ENCODE peak calls at places on chromosomes 11 and 22, in ten cellular contexts. One of them, this sample, is unnamed.

GRCh38 chr11:112459001-112459400 is 198.3 kb upstream of the PLET1 start:
- DNase-seq in H1: no peak
- DNase-seq in fibroblast of lung: peak; percentile 34
- DNase-seq in lower lobe of right lung: no peak
- DNase-seq in colonic mucosa: no peak
- DNase-seq in heart left ventricle: no peak
- DNase-seq in prostate gland: no peak
- DNase-seq in neural progenitor cell: no peak
- DNase-seq in stomach: no peak
- DNase-seq in H9: no peak
- DNase-seq in this sample: no peak

GRCh38 chr11:115242982-115243381 is 261.2 kb downstream of the CADM1 start:
- DNase-seq in lower lobe of right lung: no peak
- DNase-seq in colonic mucosa: no peak
- DNase-seq in neural progenitor cell: no peak
- DNase-seq in fibroblast of lung: no peak
- DNase-seq in prostate gland: no peak
- DNase-seq in stomach: no peak
- DNase-seq in H9: no peak
- DNase-seq in H1: no peak
- DNase-seq in heart left ventricle: no peak
- DNase-seq in this sample: no peak

GRCh38 chr22:46293591-46294260 is 2.9 kb upstream of the GTSE1 start:
- DNase-seq in H1: no peak
- DNase-seq in heart left ventricle: peak; percentile 80
- DNase-seq in H9: no peak
- DNase-seq in prostate gland: no peak
- DNase-seq in fibroblast of lung: peak; percentile 56
- DNase-seq in stomach: no peak
- DNase-seq in colonic mucosa: no peak
- DNase-seq in lower lobe of right lung: peak; percentile 55
- DNase-seq in neural progenitor cell: no peak
- DNase-seq in this sample: peak; percentile 80

GRCh38 chr11:10514210-10514609 is 26.8 kb downstream of the RNF141 start:
- DNase-seq in prostate gland: no peak
- DNase-seq in lower lobe of right lung: no peak
- DNase-seq in colonic mucosa: no peak
- DNase-seq in heart left ventricle: no peak
- DNase-seq in H1: no peak
- DNase-seq in H9: no peak
- DNase-seq in fibroblast of lung: peak; percentile 68
- DNase-seq in stomach: no peak
- DNase-seq in neural progenitor cell: no peak
- DNase-seq in this sample: no peak

GRCh38 chr11:130560000-130560852 is 111.8 kb downstream of the ADAMTS15 start:
- DNase-seq in H1: no peak
- DNase-seq in fibroblast of lung: no peak
- DNase-seq in H9: no peak
- DNase-seq in prostate gland: no peak
- DNase-seq in colonic mucosa: peak; percentile 41
- DNase-seq in heart left ventricle: no peak
- DNase-seq in lower lobe of right lung: no peak
- DNase-seq in stomach: no peak
- DNase-seq in neural progenitor cell: no peak
- DNase-seq in this sample: no peak

GRCh38 chr11:86089659-86090058 is 20.8 kb upstream of the PICALM start:
- DNase-seq in H1: no peak
- DNase-seq in heart left ventricle: no peak
- DNase-seq in H9: no peak
- DNase-seq in neural progenitor cell: no peak
- DNase-seq in fibroblast of lung: peak; percentile 9
- DNase-seq in lower lobe of right lung: no peak
- DNase-seq in colonic mucosa: no peak
- DNase-seq in prostate gland: no peak
- DNase-seq in stomach: no peak
- DNase-seq in this sample: no peak

GRCh38 chr11:125994509-125994908 is 48.7 kb downstream of the VSIG10L2 start:
- DNase-seq in H1: no peak
- DNase-seq in lower lobe of right lung: no peak
- DNase-seq in fibroblast of lung: no peak
- DNase-seq in colonic mucosa: no peak
- DNase-seq in stomach: no peak
- DNase-seq in H9: no peak
- DNase-seq in prostate gland: no peak
- DNase-seq in neural progenitor cell: no peak
- DNase-seq in heart left ventricle: no peak
- DNase-seq in this sample: no peak

GRCh38 chr22:30325065-30325720 is 1.5 kb downstream of the TBC1D10A start:
- DNase-seq in neural progenitor cell: peak; percentile 50
- DNase-seq in heart left ventricle: no peak
- DNase-seq in prostate gland: peak; percentile 76
- DNase-seq in H1: no peak
- DNase-seq in colonic mucosa: peak; percentile 80
- DNase-seq in H9: no peak
- DNase-seq in fibroblast of lung: peak; percentile 74
- DNase-seq in lower lobe of right lung: no peak
- DNase-seq in stomach: peak; percentile 48
- DNase-seq in this sample: peak; percentile 85

GRCh38 chr11:63015521-63016215 is at the start of gene SLC22A8:
- DNase-seq in fibroblast of lung: no peak
- DNase-seq in H9: peak; percentile 58
- DNase-seq in lower lobe of right lung: no peak
- DNase-seq in colonic mucosa: no peak
- DNase-seq in heart left ventricle: no peak
- DNase-seq in prostate gland: no peak
- DNase-seq in H1: no peak
- DNase-seq in stomach: no peak
- DNase-seq in neural progenitor cell: peak; percentile 68
- DNase-seq in this sample: no peak

GRCh38 chr22:49724030-49724892 is 103.4 kb downstream of the BRD1 start:
- DNase-seq in lower lobe of right lung: no peak
- DNase-seq in fibroblast of lung: no peak
- DNase-seq in prostate gland: no peak
- DNase-seq in neural progenitor cell: no peak
- DNase-seq in stomach: no peak
- DNase-seq in H1: peak; percentile 70
- DNase-seq in heart left ventricle: no peak
- DNase-seq in colonic mucosa: no peak
- DNase-seq in H9: no peak
- DNase-seq in this sample: peak; percentile 49

GRCh38 chr11:28834877-28835276 is 726.7 kb downstream of the METTL15 start:
- DNase-seq in prostate gland: no peak
- DNase-seq in lower lobe of right lung: no peak
- DNase-seq in H9: no peak
- DNase-seq in stomach: no peak
- DNase-seq in neural progenitor cell: no peak
- DNase-seq in heart left ventricle: no peak
- DNase-seq in H1: no peak
- DNase-seq in colonic mucosa: no peak
- DNase-seq in fibroblast of lung: peak; percentile 72
- DNase-seq in this sample: no peak

GRCh38 chr11:110613526-110613925 is 98.7 kb downstream of the ARHGAP20 start:
- DNase-seq in neural progenitor cell: no peak
- DNase-seq in heart left ventricle: no peak
- DNase-seq in prostate gland: no peak
- DNase-seq in H9: no peak
- DNase-seq in fibroblast of lung: no peak
- DNase-seq in colonic mucosa: no peak
- DNase-seq in stomach: no peak
- DNase-seq in H1: no peak
- DNase-seq in lower lobe of right lung: no peak
- DNase-seq in this sample: no peak

GRCh38 chr11:122791411-122791810 is 46.9 kb upstream of the CRTAM start:
- DNase-seq in stomach: no peak
- DNase-seq in lower lobe of right lung: no peak
- DNase-seq in colonic mucosa: no peak
- DNase-seq in H9: no peak
- DNase-seq in heart left ventricle: no peak
- DNase-seq in prostate gland: no peak
- DNase-seq in H1: no peak
- DNase-seq in fibroblast of lung: peak; percentile 40
- DNase-seq in neural progenitor cell: no peak
- DNase-seq in this sample: no peak

GRCh38 chr11:7595016-7595869 is 78.1 kb downstream of the CYB5R2 start:
- DNase-seq in heart left ventricle: no peak
- DNase-seq in H9: peak; percentile 53
- DNase-seq in colonic mucosa: no peak
- DNase-seq in stomach: no peak
- DNase-seq in prostate gland: no peak
- DNase-seq in H1: no peak
- DNase-seq in fibroblast of lung: peak; percentile 63
- DNase-seq in neural progenitor cell: peak; percentile 77
- DNase-seq in lower lobe of right lung: no peak
- DNase-seq in this sample: no peak

GRCh38 chr22:45626198-45626651 is 45.4 kb upstream of the ATXN10 start:
- DNase-seq in heart left ventricle: no peak
- DNase-seq in lower lobe of right lung: peak; percentile 60
- DNase-seq in H9: no peak
- DNase-seq in prostate gland: peak; percentile 87
- DNase-seq in stomach: peak; percentile 63
- DNase-seq in H1: no peak
- DNase-seq in fibroblast of lung: no peak
- DNase-seq in colonic mucosa: peak; percentile 88
- DNase-seq in neural progenitor cell: no peak
- DNase-seq in this sample: no peak

GRCh38 chr11:119607726-119608125 is 121.3 kb downstream of the NECTIN1 start:
- DNase-seq in colonic mucosa: no peak
- DNase-seq in lower lobe of right lung: no peak
- DNase-seq in neural progenitor cell: peak; percentile 52
- DNase-seq in prostate gland: no peak
- DNase-seq in H1: no peak
- DNase-seq in H9: no peak
- DNase-seq in stomach: no peak
- DNase-seq in heart left ventricle: no peak
- DNase-seq in fibroblast of lung: no peak
- DNase-seq in this sample: no peak

GRCh38 chr11:790721-791564 is 1.1 kb upstream of the CEND1 start:
- DNase-seq in H1: peak; percentile 85
- DNase-seq in neural progenitor cell: peak; percentile 63
- DNase-seq in heart left ventricle: no peak
- DNase-seq in fibroblast of lung: peak; percentile 47
- DNase-seq in H9: peak; percentile 89
- DNase-seq in lower lobe of right lung: no peak
- DNase-seq in prostate gland: no peak
- DNase-seq in stomach: no peak
- DNase-seq in colonic mucosa: no peak
- DNase-seq in this sample: no peak

DNA sequence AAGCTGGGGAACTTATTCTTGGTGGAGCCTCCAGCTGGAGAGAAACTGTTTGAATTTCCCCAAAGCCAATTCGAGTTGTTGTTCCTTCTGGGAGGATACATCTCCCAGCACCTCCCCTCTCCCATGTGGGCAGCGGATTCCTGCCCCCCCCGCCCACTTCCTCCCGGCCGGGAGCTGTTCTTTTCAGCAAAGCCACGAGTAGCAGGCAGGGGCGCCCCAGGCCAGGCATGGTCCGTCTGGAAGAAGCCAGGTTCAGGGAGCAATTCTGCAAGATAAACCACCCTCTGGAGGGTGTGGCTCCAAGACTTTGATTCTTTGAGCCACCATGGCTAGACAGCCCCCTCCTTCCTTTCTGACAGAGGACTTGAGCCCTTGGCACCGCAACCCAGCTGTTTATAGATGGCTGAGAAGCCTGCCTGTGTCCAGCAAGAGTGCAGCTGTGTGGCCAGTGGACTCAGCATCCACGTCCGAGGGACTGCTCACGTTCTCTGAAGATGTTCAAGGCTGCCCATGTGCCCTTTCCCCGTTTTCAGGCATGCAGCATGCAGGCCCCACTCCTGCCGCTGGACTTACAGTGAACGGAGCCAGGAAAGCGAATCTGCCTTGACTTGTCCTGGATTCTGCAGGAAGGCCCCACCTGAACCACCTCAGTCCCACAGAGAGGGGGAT is 170.3 kb downstream of the CTTN start:
- DNase-seq in H1: peak; percentile 72
- DNase-seq in stomach: no peak
- DNase-seq in lower lobe of right lung: peak; percentile 57
- DNase-seq in neural progenitor cell: peak; percentile 71
- DNase-seq in prostate gland: peak; percentile 17
- DNase-seq in colonic mucosa: peak; percentile 71
- DNase-seq in H9: peak; percentile 86
- DNase-seq in heart left ventricle: peak; percentile 76
- DNase-seq in fibroblast of lung: peak; percentile 17
- DNase-seq in this sample: peak; percentile 79
- TF ChIP-seq CTCF in H1: peak; percentile 56
- TF ChIP-seq CTCF in stomach: no peak
- TF ChIP-seq CTCF in lower lobe of right lung: peak; percentile 41
- TF ChIP-seq CTCF in neural progenitor cell: peak; percentile 40
- TF ChIP-seq CTCF in prostate gland: no peak
- TF ChIP-seq CTCF in colonic mucosa: no peak
- TF ChIP-seq CTCF in H9: peak; percentile 58
- TF ChIP-seq CTCF in heart left ventricle: peak; percentile 30
- TF ChIP-seq CTCF in fibroblast of lung: no peak
- TF ChIP-seq CTCF in this sample: no peak

GRCh38 chr22:25363474-25363873 is 144.0 kb downstream of the CRYBB2 start:
- DNase-seq in fibroblast of lung: no peak
- DNase-seq in neural progenitor cell: no peak
- DNase-seq in H1: no peak
- DNase-seq in H9: no peak
- DNase-seq in stomach: no peak
- DNase-seq in prostate gland: no peak
- DNase-seq in heart left ventricle: peak; percentile 64
- DNase-seq in colonic mucosa: no peak
- DNase-seq in lower lobe of right lung: peak; percentile 13
- DNase-seq in this sample: no peak
- H3K4me1 ChIP-seq in fibroblast of lung: no peaks in the 10 kb centered on the region
- H3K4me1 ChIP-seq in neural progenitor cell: no peaks in the 10 kb centered on the region
- H3K4me1 ChIP-seq in H1: no peaks in the 10 kb centered on the region
- H3K4me1 ChIP-seq in H9: no peaks in the 10 kb centered on the region
- H3K4me1 ChIP-seq in stomach: peaks cover 44% of the 10 kb centered on the region
- H3K4me1 ChIP-seq in prostate gland: no peaks in the 10 kb centered on the region
- H3K4me1 ChIP-seq in heart left ventricle: peaks cover 6% of the 10 kb centered on the region
- H3K4me1 ChIP-seq in colonic mucosa: peaks cover 8% of the 10 kb centered on the region
- H3K4me1 ChIP-seq in lower lobe of right lung: peaks cover 45% of the 10 kb centered on the region
- H3K4me1 ChIP-seq in this sample: no peaks in the 10 kb centered on the region

GRCh38 chr22:27264184-27264583 is 537.4 kb downstream of the MN1 start:
- DNase-seq in H9: no peak
- DNase-seq in lower lobe of right lung: no peak
- DNase-seq in neural progenitor cell: no peak
- DNase-seq in prostate gland: no peak
- DNase-seq in H1: no peak
- DNase-seq in heart left ventricle: no peak
- DNase-seq in stomach: no peak
- DNase-seq in fibroblast of lung: no peak
- DNase-seq in colonic mucosa: no peak
- DNase-seq in this sample: no peak
- TF ChIP-seq CTCF in H9: no peak
- TF ChIP-seq CTCF in lower lobe of right lung: no peak
- TF ChIP-seq CTCF in neural progenitor cell: no peak
- TF ChIP-seq CTCF in prostate gland: no peak
- TF ChIP-seq CTCF in H1: no peak
- TF ChIP-seq CTCF in heart left ventricle: no peak
- TF ChIP-seq CTCF in stomach: no peak
- TF ChIP-seq CTCF in fibroblast of lung: no peak
- TF ChIP-seq CTCF in colonic mucosa: no peak
- TF ChIP-seq CTCF in this sample: no peak

DNA sequence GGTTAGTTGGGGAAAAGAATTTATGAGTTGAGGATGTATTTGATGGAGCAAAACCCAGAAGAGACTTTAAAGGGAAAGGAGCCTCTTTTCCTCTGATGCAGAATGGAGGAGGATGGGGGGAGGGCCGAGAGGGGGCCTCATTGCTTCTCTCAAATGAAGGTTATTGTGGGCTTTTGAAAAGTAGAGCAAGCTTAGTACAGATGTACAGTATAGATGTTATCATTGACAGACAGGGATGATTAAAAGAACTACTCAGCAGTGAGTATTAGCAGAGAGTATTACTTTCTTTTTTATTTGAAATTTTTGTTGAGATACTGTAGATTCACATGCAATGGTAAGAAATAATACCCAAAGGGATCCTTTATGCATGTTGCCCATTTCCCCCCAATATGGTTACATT is 98.1 kb downstream of the TEAD1 start:
- DNase-seq in colonic mucosa: no peak
- DNase-seq in fibroblast of lung: no peak
- DNase-seq in lower lobe of right lung: no peak
- DNase-seq in neural progenitor cell: no peak
- DNase-seq in H9: no peak
- DNase-seq in H1: no peak
- DNase-seq in heart left ventricle: no peak
- DNase-seq in prostate gland: no peak
- DNase-seq in stomach: no peak
- DNase-seq in this sample: no peak
- H3K4me1 ChIP-seq in colonic mucosa: no peaks in the 10 kb centered on the region
- H3K4me1 ChIP-seq in fibroblast of lung: peaks cover 38% of the 10 kb centered on the region
- H3K4me1 ChIP-seq in lower lobe of right lung: peaks cover 21% of the 10 kb centered on the region
- H3K4me1 ChIP-seq in neural progenitor cell: peaks cover 13% of the 10 kb centered on the region
- H3K4me1 ChIP-seq in H9: peaks cover 16% of the 10 kb centered on the region
- H3K4me1 ChIP-seq in H1: peaks cover 5% of the 10 kb centered on the region
- H3K4me1 ChIP-seq in heart left ventricle: peaks cover 3% of the 10 kb centered on the region
- H3K4me1 ChIP-seq in prostate gland: peaks cover 1% of the 10 kb centered on the region
- H3K4me1 ChIP-seq in stomach: peaks cover 43% of the 10 kb centered on the region
- H3K4me1 ChIP-seq in this sample: peaks cover 52% of the 10 kb centered on the region

This sample was measured in tibial artery.